ENCODE peak calls at places on chromosome 9, in seven cellular contexts. X is pancreas, E is epithelial cell of esophagus, C is PC-9, W is lower leg skin, O is fibroblast of pulmonary artery, H is GM06990. T is an unnamed sample.

GRCh38 chr9:15033316-15033715 is 123.1 kb upstream of the FREM1 start:
- DNase-seq in X (no peak), E (no peak), C (no peak), W (no peak), O (no peak), H (no peak), T (no peak)

GRCh38 chr9:105157178-105157583 is 87.3 kb upstream of the SLC44A1 start:
- DNase-seq in X (no peak), E (peak), C (peak), W (peak), O (peak), H (peak), T (peak)

GRCh38 chr9:79145442-79145841 is 426.3 kb upstream of the TLE4 start:
- DNase-seq in X (no peak), E (no peak), C (no peak), W (no peak), O (no peak), H (no peak), T (no peak)

GRCh38 chr9:78035369-78035993 is 3.9 kb upstream of the GNAQ start:
- DNase-seq in X (no peak), E (peak), C (peak), W (no peak), O (peak), H (peak), T (peak)

GRCh38 chr9:34084562-34084961 is 35.9 kb upstream of the UBAP2 start:
- DNase-seq in X (no peak), E (no peak), C (no peak), W (no peak), O (peak), H (no peak), T (no peak)

GRCh38 chr9:75231167-75231566 is 142.9 kb downstream of the OSTF1 start:
- DNase-seq in X (no peak), E (no peak), C (no peak), W (no peak), O (no peak), H (no peak), T (no peak)

GRCh38 chr9:124659099-124659659 is 111.9 kb downstream of the NR6A1 start:
- DNase-seq in X (peak), E (peak), C (peak), W (peak), O (peak), H (peak), T (peak)

GRCh38 chr9:93058357-93059096 is at the start of gene SUSD3:
- DNase-seq in X (peak), E (peak), C (peak), W (peak), O (peak), H (peak), T (peak)

GRCh38 chr9:122370303-122370702 is 521 bp upstream of the PTGS1 start:
- DNase-seq in X (no peak), E (no peak), C (no peak), W (no peak), O (no peak), H (no peak), T (no peak)

GRCh38 chr9:108654566-108654965 is 201.2 kb downstream of the ACTL7B start:
- DNase-seq in X (no peak), E (peak), C (no peak), W (no peak), O (peak), H (no peak), T (no peak)

GRCh38 chr9:121071356-121071755 is 3.4 kb upstream of the CNTRL start:
- DNase-seq in X (no peak), E (peak), C (no peak), W (no peak), O (no peak), H (no peak), T (no peak)

GRCh38 chr9:137007816-137008270 is 11.5 kb upstream of the CLIC3 start:
- DNase-seq in X (no peak), E (no peak), C (no peak), W (no peak), O (no peak), H (no peak), T (no peak)

GRCh38 chr9:105694848-105695581 is 674 bp downstream of the TMEM38B start:
- DNase-seq in X (peak), E (peak), C (peak), W (peak), O (peak), H (peak), T (peak)

GRCh38 chr9:129494113-129494789 is 126.7 kb downstream of the C9orf50 start:
- DNase-seq in X (no peak), E (no peak), C (peak), W (no peak), O (no peak), H (no peak), T (no peak)

GRCh38 chr9:17031546-17031945 is 103.3 kb upstream of the CNTLN start:
- DNase-seq in X (no peak), E (no peak), C (no peak), W (no peak), O (no peak), H (no peak), T (no peak)

GRCh38 chr9:31394040-31394473 is 990.4 kb upstream of the ACO1 start:
- DNase-seq in X (no peak), E (peak), C (no peak), W (no peak), O (peak), H (no peak), T (peak)

GRCh38 chr9:96386157-96386556 is 2.6 kb upstream of the SLC35D2 start:
- DNase-seq in X (no peak), E (no peak), C (no peak), W (no peak), O (no peak), H (no peak), T (no peak)

GRCh38 chr9:115615821-115616665 is 498.1 kb upstream of the TNC start:
- DNase-seq in X (no peak), E (peak), C (peak), W (no peak), O (peak), H (no peak), T (no peak)

GRCh38 chr9:109793196-109793595 is 13.2 kb downstream of the PALM2AKAP2 start:
- DNase-seq in X (no peak), E (peak), C (peak), W (no peak), O (peak), H (no peak), T (no peak)

GRCh38 chr9:121860744-121861143 is 209.3 kb downstream of the DAB2IP start:
- DNase-seq in X (no peak), E (no peak), C (no peak), W (peak), O (peak), H (no peak), T (no peak)

GRCh38 chr9:15277400-15278137 is 29.4 kb downstream of the TTC39B start:
- DNase-seq in X (no peak), E (peak), C (no peak), W (no peak), O (peak), H (no peak), T (no peak)

GRCh38 chr9:69186841-69187611 is 12.9 kb downstream of the TJP2 start:
- DNase-seq in X (no peak), E (peak), C (peak), W (no peak), O (peak), H (no peak), T (no peak)

GRCh38 chr9:106738109-106738508 is 124.9 kb upstream of the ZNF462 start:
- DNase-seq in X (no peak), E (no peak), C (no peak), W (no peak), O (no peak), H (no peak), T (no peak)
- TF ChIP-seq CTCF in X (no peak), E (no peak), C (no peak), W (no peak), O (no peak), H (no peak), T (no peak)

GRCh38 chr9:7342229-7342628 is 457.3 kb downstream of the DMAC1 start:
- DNase-seq in X (no peak), E (no peak), C (no peak), W (no peak), O (peak), H (no peak), T (peak)
- TF ChIP-seq CTCF in X (no peak), E (no peak), C (no peak), W (no peak), O (peak), H (no peak), T (no peak)

DNA sequence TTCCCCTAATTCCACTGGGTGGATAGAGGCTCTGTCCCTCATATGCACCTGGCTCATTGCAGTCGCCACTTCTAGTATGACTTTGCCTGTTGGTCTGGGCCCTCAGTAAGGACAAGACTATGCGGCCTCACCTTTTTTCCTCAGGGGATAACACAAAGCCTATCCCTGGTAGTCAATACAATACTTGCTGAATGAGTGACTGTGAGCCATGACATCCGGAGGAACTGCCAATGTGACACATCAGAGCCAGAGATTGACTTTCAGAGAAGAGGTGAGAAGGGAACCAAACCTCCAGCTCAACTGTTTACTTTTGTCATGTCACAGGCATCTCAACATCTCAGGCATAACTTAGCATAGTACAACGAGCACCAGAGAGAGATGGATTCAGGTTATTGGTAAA is 371.3 kb downstream of the DMRT2 start:
- DNase-seq in X (no peak), E (peak), C (no peak), W (no peak), O (no peak), H (no peak), T (no peak)
- TF ChIP-seq CTCF in X (no peak), E (no peak), C (no peak), W (no peak), O (no peak), H (no peak), T (no peak)

DNA sequence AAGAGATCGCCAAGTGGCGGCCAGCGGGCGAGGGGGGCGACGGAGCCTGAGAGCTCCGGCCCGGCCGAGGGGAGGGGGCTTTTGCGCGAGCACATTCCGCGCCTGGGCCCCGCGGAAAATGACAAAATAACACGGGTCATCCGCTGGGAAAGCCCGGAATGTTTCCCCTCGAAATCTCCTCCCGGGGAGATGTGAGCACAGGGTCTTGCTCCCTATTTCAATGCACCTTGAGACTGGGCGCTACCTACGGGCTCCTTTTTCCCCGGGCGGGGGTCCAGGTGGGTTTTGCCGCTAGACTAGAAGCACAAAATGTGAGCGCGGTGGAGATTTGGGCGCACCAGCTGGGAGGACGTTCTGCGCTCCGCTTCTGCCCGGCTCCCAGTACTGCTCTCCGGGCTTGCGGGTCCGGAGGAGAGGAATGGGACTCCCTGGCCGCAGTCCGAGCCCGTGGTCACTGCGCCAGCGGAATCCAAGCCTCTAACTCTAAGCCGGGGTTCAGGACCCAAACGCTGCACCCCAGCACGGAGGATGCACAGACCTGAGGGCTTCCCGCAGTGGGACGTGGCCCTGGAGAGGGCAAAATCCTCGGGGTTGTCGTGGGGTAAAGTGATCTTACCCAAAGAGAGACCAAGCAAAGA is 2.8 kb upstream of the PRDM12 start:
- DNase-seq in X (no peak), E (no peak), C (no peak), W (no peak), O (no peak), H (no peak), T (no peak)
- TF ChIP-seq CTCF in X (no peak), E (no peak), C (no peak), W (no peak), O (no peak), H (no peak), T (no peak)

DNA sequence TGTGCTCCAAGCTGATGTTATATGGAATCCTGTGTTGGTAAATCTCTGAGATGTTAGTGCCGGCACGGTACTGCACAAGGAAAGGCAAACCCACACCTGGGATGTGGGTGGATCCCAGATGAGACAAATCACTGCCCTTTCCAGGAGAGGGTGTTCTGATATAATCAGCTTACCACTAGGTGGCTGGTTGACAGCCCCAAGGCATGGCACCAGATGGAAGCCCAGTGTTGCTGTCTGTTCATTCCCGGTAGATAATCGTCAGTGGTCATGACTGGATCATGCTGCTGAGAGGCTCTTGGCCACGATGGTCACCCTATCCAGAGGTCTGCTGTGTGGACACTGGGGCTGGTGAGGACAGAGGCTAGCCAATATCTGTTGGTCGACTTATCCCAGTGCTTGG is 184.0 kb downstream of the CACNA1B start:
- DNase-seq in X (peak), E (no peak), C (no peak), W (peak), O (no peak), H (no peak), T (no peak)
- TF ChIP-seq CTCF in X (no peak), E (no peak), C (no peak), W (no peak), O (no peak), H (no peak), T (no peak)

DNA sequence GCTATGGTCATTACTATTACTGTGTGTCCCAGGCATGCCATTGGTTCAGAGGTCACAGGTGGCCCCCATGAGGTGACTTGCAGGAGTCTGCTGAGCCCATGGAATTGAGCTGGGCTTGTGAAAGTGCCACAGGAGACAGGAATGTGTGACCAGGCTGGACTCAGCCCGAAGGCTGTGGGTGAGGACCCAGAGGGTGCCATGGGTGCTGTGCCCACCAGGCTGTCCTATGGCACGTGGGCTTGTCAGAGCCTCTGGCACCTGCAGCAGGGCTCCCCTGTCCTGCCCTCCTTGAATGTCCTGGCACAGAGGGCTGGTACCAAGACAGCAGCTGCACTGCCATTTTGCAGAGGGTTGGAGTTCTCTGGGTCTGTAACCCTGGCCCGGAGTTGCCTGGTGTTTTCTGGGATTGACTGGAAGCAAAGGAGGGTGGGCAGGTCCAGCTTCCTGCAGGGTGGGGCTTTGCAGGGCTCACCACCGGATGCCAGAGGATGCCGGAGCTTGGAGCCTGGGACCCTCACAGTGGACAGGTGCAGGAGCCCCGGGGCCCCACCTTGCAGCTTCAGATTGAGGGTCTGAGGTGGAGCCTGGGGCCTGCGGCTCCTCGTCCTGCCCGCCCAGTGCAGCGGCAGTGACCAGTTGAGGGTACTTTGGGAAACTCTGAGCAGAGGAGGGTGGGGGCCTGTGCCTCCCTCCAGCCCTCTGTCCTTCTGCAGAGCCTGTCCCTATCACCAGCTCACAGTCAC is 14.2 kb downstream of the COL5A1 start:
- DNase-seq in X (peak), E (no peak), C (no peak), W (no peak), O (no peak), H (no peak), T (no peak)
- TF ChIP-seq CTCF in X (no peak), E (no peak), C (no peak), W (no peak), O (no peak), H (no peak), T (peak)

GRCh38 chr9:89531766-89532165 is 33.9 kb upstream of the SEMA4D start:
- DNase-seq in X (no peak), E (no peak), C (no peak), W (no peak), O (no peak), H (no peak), T (no peak)
- TF ChIP-seq CTCF in X (no peak), E (no peak), C (no peak), W (no peak), O (no peak), H (no peak), T (no peak)

GRCh38 chr9:111298111-111298510 is 31.9 kb downstream of the OR2K2 start:
- DNase-seq in X (no peak), E (no peak), C (no peak), W (no peak), O (no peak), H (no peak), T (no peak)

GRCh38 chr9:111298831-111299603 is 31.0 kb downstream of the OR2K2 start:
- DNase-seq in X (no peak), E (peak), C (peak), W (peak), O (peak), H (peak), T (peak)

GRCh38 chr9:111301195-111301594 is 28.8 kb downstream of the OR2K2 start:
- DNase-seq in X (no peak), E (peak), C (no peak), W (no peak), O (peak), H (no peak), T (no peak)

GRCh38 chr9:111297061-111297824 is 32.8 kb downstream of the OR2K2 start:
- DNase-seq in X (no peak), E (no peak), C (no peak), W (no peak), O (peak), H (no peak), T (no peak)

GRCh38 chr9:111300140-111300735 is 29.8 kb downstream of the OR2K2 start:
- DNase-seq in X (no peak), E (no peak), C (no peak), W (no peak), O (no peak), H (no peak), T (no peak)
- TF ChIP-seq CTCF in X (no peak), E (no peak), C (no peak), W (no peak), O (no peak), H (no peak), T (no peak)

DNA sequence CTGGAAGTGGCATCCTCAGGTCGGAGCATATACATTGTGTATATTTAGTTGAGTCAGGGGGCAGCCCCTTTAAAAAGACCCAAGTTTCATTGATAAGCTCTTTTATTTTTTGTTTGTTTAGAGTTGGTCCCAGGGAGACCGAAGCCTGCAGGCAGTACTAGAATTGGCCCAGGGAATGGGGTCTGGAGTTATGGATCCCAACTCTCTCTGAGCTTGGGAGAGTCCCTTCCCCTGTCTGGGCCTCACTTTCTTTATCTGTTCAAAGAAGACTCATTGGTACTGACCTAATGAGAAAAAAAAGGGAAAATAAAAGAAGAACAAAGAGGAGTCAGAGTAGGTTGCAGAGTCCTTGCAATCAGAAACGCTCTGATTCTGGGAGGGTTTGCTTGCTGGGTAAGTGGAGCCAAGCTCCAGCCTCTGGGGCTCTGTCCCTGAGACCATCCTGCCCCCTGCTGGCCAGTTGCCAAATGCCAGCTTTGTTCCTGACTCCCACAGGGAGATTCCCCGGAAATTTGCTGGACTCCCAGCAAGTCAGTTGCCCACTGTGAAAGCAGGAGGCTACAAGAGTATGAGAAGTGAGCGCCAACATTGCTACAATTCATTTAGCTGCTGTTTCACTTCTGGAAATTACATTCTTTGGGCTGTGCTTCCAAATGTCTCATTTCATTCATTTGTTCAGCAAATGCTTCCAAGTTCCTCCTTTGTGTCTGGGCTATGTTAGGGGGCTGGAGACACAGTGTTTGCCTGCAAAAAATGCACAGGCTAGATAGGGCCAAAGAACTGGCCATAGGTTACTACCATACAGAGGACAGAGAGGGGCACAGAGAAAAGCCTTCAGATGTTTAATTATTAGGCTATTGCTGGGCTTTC is 156.2 kb downstream of the MELK start:
- DNase-seq in X (peak), E (peak), C (no peak), W (no peak), O (peak), H (peak), T (peak)
- TF ChIP-seq CTCF in X (no peak), E (peak), C (peak), W (no peak), O (peak), H (peak), T (peak)